ENCODE peak calls at places on chromosomes 4 and X, in four cellular contexts. L is HFF-Myc, M is fibroblast of the aortic adventitia, U is ovary. K is an unnamed sample.

GRCh38 chr4:168265327-168265726 is 53.2 kb downstream of the DDX60 start:
- DNase-seq in L (no peak), M (no peak), U (no peak), K (no peak)

GRCh38 chrX:96721398-96721797 is 36.8 kb downstream of the DIAPH2 start:
- DNase-seq in L (no peak), M (no peak), U (no peak), K (no peak)

GRCh38 chr4:48832571-48832970 is 1.7 kb downstream of the OCIAD1 start:
- DNase-seq in L (no peak), M (peak), U (no peak), K (no peak)

GRCh38 chr4:15781427-15782095 is 3.4 kb downstream of the CD38 start:
- DNase-seq in L (no peak), M (no peak), U (no peak), K (no peak)

GRCh38 chrX:84469226-84469625 is 33.0 kb downstream of the HDX start:
- DNase-seq in L (peak), M (peak), U (no peak), K (no peak)

GRCh38 chrX:9566150-9566621 is 101.3 kb downstream of the TBL1X start:
- DNase-seq in L (peak), M (peak), U (peak), K (peak)

GRCh38 chr4:6290769-6291547 is 21.3 kb downstream of the WFS1 start:
- DNase-seq in L (no peak), M (no peak), U (no peak), K (no peak)

GRCh38 chrX:151801980-151802379 is 67.4 kb downstream of the CNGA2 start:
- DNase-seq in L (no peak), M (peak), U (no peak), K (no peak)

GRCh38 chrX:1011632-1012283 is 200.7 kb downstream of the CRLF2 start:
- DNase-seq in L (no peak), M (no peak), U (no peak), K (no peak)

GRCh38 chrX:40749874-40750273 is 14.5 kb upstream of the MED14 start:
- DNase-seq in L (no peak), M (no peak), U (no peak), K (no peak)

GRCh38 chrX:46318551-46318950 is 226.7 kb downstream of the ZNF674 start:
- DNase-seq in L (no peak), M (no peak), U (no peak), K (no peak)

GRCh38 chrX:46319750-46320149 is 225.5 kb downstream of the ZNF674 start:
- DNase-seq in L (no peak), M (no peak), U (no peak), K (no peak)

GRCh38 chrX:46311581-46312120 is 233.6 kb downstream of the ZNF674 start:
- DNase-seq in L (no peak), M (peak), U (no peak), K (no peak)

DNA sequence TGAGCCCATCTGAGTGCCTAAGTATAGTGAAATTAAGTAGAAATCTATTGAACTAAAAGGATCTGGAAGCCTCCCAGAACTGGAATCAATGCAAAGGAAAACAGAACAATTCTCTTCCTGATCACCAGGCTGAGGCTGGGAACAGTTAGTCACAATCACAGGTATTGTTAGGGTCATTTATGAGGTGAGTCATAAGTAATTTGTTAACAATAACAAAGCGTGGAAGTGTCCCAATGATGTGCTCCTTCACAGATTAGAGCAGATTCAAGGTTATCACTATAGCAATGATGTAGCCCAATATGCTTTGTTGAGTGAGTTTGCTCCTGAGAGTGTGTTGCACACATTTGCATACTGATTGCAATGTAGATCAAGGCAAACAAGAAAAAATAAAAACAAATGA is 228.1 kb downstream of the ZNF674 start:
- DNase-seq in L (no peak), M (no peak), U (no peak), K (no peak)
- H3K4me3 ChIP-seq in L (no peak), M (no peak), U (no peak), K (no peak)

GRCh38 chrX:108025954-108026616 is 18.8 kb upstream of the VSIG1 start:
- DNase-seq in L (no peak), M (no peak), U (no peak), K (no peak)
- TF ChIP-seq CTCF in L (no peak), M (no peak), U (no peak), K (no peak)

GRCh38 chrX:101348452-101349222 is at the start of gene TIMM8A:
- DNase-seq in L (peak), M (peak), U (peak), K (no peak)

DNA sequence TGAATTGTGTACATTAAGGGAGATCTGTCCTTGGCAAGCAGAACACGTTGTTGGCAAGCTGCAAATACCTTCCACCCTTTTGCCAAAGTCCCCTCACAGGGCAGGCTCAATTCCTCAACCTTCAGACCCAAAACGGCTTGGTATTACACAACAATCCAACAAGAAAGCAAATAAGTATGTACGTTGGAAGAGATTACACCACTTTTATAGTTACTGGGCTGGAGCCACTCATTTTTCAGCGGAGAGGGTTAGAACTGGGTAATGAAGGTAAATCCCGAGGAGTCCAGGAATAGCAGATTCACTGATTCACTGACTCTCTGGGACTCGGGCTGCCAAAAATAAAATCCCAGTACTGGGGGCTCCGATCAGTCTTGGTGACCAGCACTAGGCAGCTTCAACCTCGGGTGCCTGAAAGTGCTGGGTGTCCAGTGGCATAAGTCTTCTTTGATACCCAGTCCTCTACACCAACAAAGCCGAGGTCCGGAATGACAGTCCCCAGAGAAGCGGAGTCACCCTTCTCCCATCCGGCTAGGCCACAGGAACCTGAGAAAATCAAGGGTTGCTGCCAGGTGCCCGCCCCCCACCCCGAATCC is 587 bp downstream of the TIMM8A start:
- DNase-seq in L (no peak), M (peak), U (no peak), K (no peak)
- H3K4me3 ChIP-seq in L (peak), M (peak), U (peak), K (peak)

DNA sequence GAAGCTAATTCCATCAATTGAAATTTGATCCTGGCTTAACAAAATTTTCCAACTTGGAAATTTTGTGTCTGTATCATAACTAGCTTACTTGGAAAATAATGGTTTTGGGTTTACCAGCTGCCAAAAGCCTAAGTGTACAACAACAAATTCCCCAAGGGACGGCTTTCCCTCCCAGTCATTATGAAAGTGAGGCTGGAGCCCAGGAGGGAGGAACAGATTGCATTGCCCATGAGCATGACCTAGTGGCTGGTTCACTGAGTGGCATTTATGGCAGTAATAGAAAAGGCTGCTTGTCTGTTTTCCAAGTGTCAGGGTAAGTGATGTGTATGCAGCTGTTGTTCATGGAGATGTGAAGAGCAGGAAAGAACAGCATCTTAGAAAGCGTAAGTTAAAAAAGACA is 70.8 kb upstream of the HHIP start:
- DNase-seq in L (no peak), M (peak), U (no peak), K (no peak)
- TF ChIP-seq CTCF in L (no peak), M (peak), U (no peak), K (peak)

DNA sequence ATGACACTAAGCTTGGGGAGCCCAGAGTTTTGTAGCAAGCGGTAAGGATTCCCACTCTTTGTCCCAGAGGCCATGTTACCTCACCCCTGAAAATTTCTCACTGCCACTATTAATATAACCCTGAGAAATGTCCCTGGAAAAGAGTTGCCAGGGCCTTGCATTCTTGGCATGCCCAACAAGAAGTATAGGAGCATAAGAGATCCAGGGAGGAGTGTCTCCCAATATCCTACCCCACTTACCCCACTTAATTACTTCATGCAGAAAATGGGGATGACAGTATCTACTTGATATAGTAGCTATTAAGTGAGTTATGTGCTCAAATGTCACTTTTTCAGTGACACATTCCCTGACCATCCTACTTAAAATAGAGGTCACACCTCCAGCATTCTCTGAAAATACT is 120.5 kb upstream of the C1GALT1C1 start:
- DNase-seq in L (no peak), M (no peak), U (no peak), K (no peak)
- H3K4me3 ChIP-seq in L (no peak), M (no peak), U (no peak), K (no peak)

GRCh38 chrX:56782362-56782761 is 53.3 kb downstream of the NBDY start:
- DNase-seq in L (no peak), M (no peak), U (no peak), K (no peak)

GRCh38 chrX:56784666-56785065 is 55.6 kb downstream of the NBDY start:
- DNase-seq in L (no peak), M (no peak), U (no peak), K (no peak)

GRCh38 chrX:56782791-56783449 is 53.9 kb downstream of the NBDY start:
- DNase-seq in L (no peak), M (no peak), U (no peak), K (no peak)

GRCh38 chrX:56783996-56784620 is 55.1 kb downstream of the NBDY start:
- DNase-seq in L (no peak), M (no peak), U (no peak), K (no peak)

GRCh38 chrX:56783450-56783831 is 54.4 kb downstream of the NBDY start:
- DNase-seq in L (no peak), M (peak), U (peak), K (no peak)
- TF ChIP-seq CTCF in L (no peak), M (peak), U (peak), K (peak)